ENCODE peak calls at places on chromosomes 7 and 10, in four cellular contexts. U is neural progenitor cell, J is HFFc6, G is glomerular endothelial cell. P is an unnamed sample.
A peak's percentile ranks its signal among the peaks of the same experiment; 100 is the strongest.

GRCh38 chr7:81459485-81459884 is 310.4 kb downstream of the HGF start:
- DNase-seq in U (no peak), G (no peak), J (no peak), P (no peak)

GRCh38 chr10:7444576-7445226 is 33.9 kb upstream of the SFMBT2 start:
- DNase-seq in G (no peak), J (no peak), U (peak; percentile 15), P (no peak)

GRCh38 chr10:49410365-49411074 is 14.6 kb upstream of the DRGX start:
- DNase-seq in U (no peak), G (no peak), J (no peak), P (no peak)

GRCh38 chr10:132107211-132107946 is 41.6 kb downstream of the JAKMIP3 start:
- DNase-seq in U (no peak), G (no peak), J (no peak), P (peak; percentile 36)

GRCh38 chr7:50653116-50653854 is 88.1 kb upstream of the DDC start:
- DNase-seq in J (no peak), G (no peak), U (no peak), P (no peak)

GRCh38 chr7:1393421-1393820 is 65.8 kb downstream of the MICALL2 start:
- DNase-seq in G (no peak), U (no peak), J (no peak), P (no peak)

GRCh38 chr10:59805043-59805442 is 51.8 kb upstream of the MRLN start:
- DNase-seq in U (peak; percentile 54), G (no peak), J (no peak), P (peak; percentile 40)

GRCh38 chr10:4650109-4650508 is 175.9 kb upstream of the AKR1E2 start:
- DNase-seq in G (peak; percentile 55), U (no peak), J (no peak), P (no peak)

GRCh38 chr10:94066411-94066810 is 72.7 kb downstream of the PLCE1 start:
- DNase-seq in J (no peak), G (no peak), U (peak; percentile 77), P (peak; percentile 61)

GRCh38 chr10:126946746-126947145 is 41.5 kb downstream of the DOCK1 start:
- DNase-seq in J (no peak), U (no peak), G (no peak), P (no peak)

GRCh38 chr10:118840071-118840775 is 85.5 kb upstream of the CACUL1 start:
- DNase-seq in G (no peak), J (no peak), U (no peak), P (no peak)

GRCh38 chr7:30974605-30975256 is 11.0 kb downstream of the GHRHR start:
- DNase-seq in G (peak; percentile 34), U (peak; percentile 82), J (no peak), P (peak; percentile 73)

GRCh38 chr7:101237206-101238067 is at the start of gene CLDN15:
- DNase-seq in J (no peak), U (no peak), G (no peak), P (no peak)

GRCh38 chr10:43068781-43069515 is 7.9 kb upstream of the RET start:
- DNase-seq in J (no peak), U (no peak), G (no peak), P (no peak)

GRCh38 chr7:94380264-94380663 is 14.4 kb upstream of the COL1A2 start:
- DNase-seq in J (no peak), U (no peak), G (no peak), P (no peak)

GRCh38 chr7:13321321-13321720 is 633.9 kb downstream of the ARL4A start:
- DNase-seq in G (no peak), J (no peak), U (no peak), P (no peak)

GRCh38 chr7:50791363-50791762 is 8.7 kb upstream of the GRB10 start:
- DNase-seq in G (no peak), J (no peak), U (peak; percentile 21), P (no peak)

GRCh38 chr10:68901106-68901927 is at the start of gene DDX50:
- DNase-seq in U (peak; percentile 99), J (peak; percentile 99), G (peak; percentile 97), P (peak; percentile 93)

GRCh38 chr7:142420554-142421362 is 162.9 kb upstream of the PRSS58 start:
- DNase-seq in G (no peak), U (peak; percentile 41), J (peak; percentile 45), P (peak; percentile 24)

GRCh38 chr7:11748884-11749283 is 83.1 kb downstream of the THSD7A start:
- DNase-seq in U (no peak), G (no peak), J (no peak), P (no peak)

GRCh38 chr7:154812027-154812426 is 190.9 kb downstream of the PAXIP1 start:
- DNase-seq in U (no peak), G (no peak), J (no peak), P (no peak)

GRCh38 chr7:3265388-3265787 is 35.7 kb upstream of the SDK1 start:
- DNase-seq in J (no peak), G (no peak), U (no peak), P (no peak)

GRCh38 chr10:87546971-87547413 is 42.3 kb downstream of the MINPP1 start:
- DNase-seq in U (no peak), J (peak; percentile 37), G (no peak), P (no peak)

GRCh38 chr10:72173635-72174296 is 42.0 kb upstream of the ANAPC16 start:
- DNase-seq in U (no peak), J (peak; percentile 26), G (no peak), P (peak; percentile 6)

GRCh38 chr7:4738711-4739527 is 36.5 kb upstream of the AP5Z1 start:
- DNase-seq in G (no peak), U (peak; percentile 81), J (peak; percentile 67), P (peak; percentile 25)

GRCh38 chr10:688621-689426 is 644 bp downstream of the DIP2C start:
- DNase-seq in J (peak; percentile 37), U (peak; percentile 76), G (no peak), P (peak; percentile 63)

GRCh38 chr7:47743898-47744612 is 162.1 kb upstream of the TNS3 start:
- DNase-seq in G (no peak), J (no peak), U (peak; percentile 60), P (peak; percentile 79)

GRCh38 chr10:20839910-20840309 is 57.2 kb downstream of the NEBL start:
- DNase-seq in U (no peak), J (no peak), G (no peak), P (no peak)

GRCh38 chr7:75719626-75720025 is 19.1 kb downstream of the HIP1 start:
- DNase-seq in J (no peak), G (no peak), U (no peak), P (no peak)

GRCh38 chr10:132817701-132818211 is 31.8 kb upstream of the NKX6-2 start:
- DNase-seq in G (no peak), J (no peak), U (no peak), P (no peak)

GRCh38 chr7:6252748-6253147 is 19.7 kb downstream of the CYTH3 start:
- DNase-seq in U (no peak), G (no peak), J (peak; percentile 18), P (no peak)

GRCh38 chr10:43683451-43684197 is 34.9 kb upstream of the ZNF32 start:
- DNase-seq in J (no peak), U (peak; percentile 58), G (no peak), P (peak; percentile 26)

GRCh38 chr10:127485153-127485857 is 63.8 kb upstream of the NPS start:
- DNase-seq in J (peak; percentile 6), G (no peak), U (peak; percentile 14), P (peak; percentile 36)

GRCh38 chr10:97903128-97904025 is 53.7 kb downstream of the GOLGA7B start:
- DNase-seq in G (no peak), J (no peak), U (peak; percentile 30), P (no peak)

GRCh38 chr10:76306859-76307258 is 875.4 kb downstream of the LRMDA start:
- DNase-seq in U (no peak), G (no peak), J (no peak), P (no peak)

GRCh38 chr10:63412304-63412703 is 53.5 kb downstream of the JMJD1C start:
- DNase-seq in G (no peak), J (no peak), U (no peak), P (no peak)

P was measured in nephron progenitor cell.